ENCODE peak calls at places on chromosomes 4 and X, in nine cellular contexts. One of them, this sample, is unnamed.

GRCh38 chr4:99754756-99755155 is 61.9 kb upstream of the DAPP1 start:
- DNase-seq in body of pancreas: no peak
- DNase-seq in ascending aorta: no peak
- DNase-seq in epithelial cell of esophagus: peak
- DNase-seq in fibroblast of the aortic adventitia: no peak
- DNase-seq in bronchial epithelial cell: peak
- DNase-seq in cardiac fibroblast: peak
- DNase-seq in WERI-Rb-1: no peak
- DNase-seq in fibroblast of lung: peak
- DNase-seq in this sample: peak

GRCh38 chr4:44760142-44760898 is 34.0 kb upstream of the GNPDA2 start:
- DNase-seq in body of pancreas: no peak
- DNase-seq in ascending aorta: no peak
- DNase-seq in epithelial cell of esophagus: peak
- DNase-seq in fibroblast of the aortic adventitia: peak
- DNase-seq in bronchial epithelial cell: peak
- DNase-seq in cardiac fibroblast: peak
- DNase-seq in WERI-Rb-1: peak
- DNase-seq in fibroblast of lung: peak
- DNase-seq in this sample: peak

GRCh38 chr4:187209921-187210613 is 486.4 kb upstream of the FAT1 start:
- DNase-seq in body of pancreas: no peak
- DNase-seq in ascending aorta: no peak
- DNase-seq in epithelial cell of esophagus: no peak
- DNase-seq in fibroblast of the aortic adventitia: no peak
- DNase-seq in bronchial epithelial cell: peak
- DNase-seq in cardiac fibroblast: peak
- DNase-seq in WERI-Rb-1: no peak
- DNase-seq in fibroblast of lung: peak
- DNase-seq in this sample: peak

GRCh38 chrX:17634542-17635207 is 102.6 kb upstream of the SCML1 start:
- DNase-seq in body of pancreas: peak
- DNase-seq in ascending aorta: no peak
- DNase-seq in epithelial cell of esophagus: no peak
- DNase-seq in fibroblast of the aortic adventitia: no peak
- DNase-seq in bronchial epithelial cell: no peak
- DNase-seq in cardiac fibroblast: no peak
- DNase-seq in WERI-Rb-1: no peak
- DNase-seq in fibroblast of lung: no peak
- DNase-seq in this sample: no peak

GRCh38 chrX:115989686-115990085 is 180.9 kb upstream of the AGTR2 start:
- DNase-seq in body of pancreas: no peak
- DNase-seq in ascending aorta: no peak
- DNase-seq in epithelial cell of esophagus: no peak
- DNase-seq in fibroblast of the aortic adventitia: no peak
- DNase-seq in bronchial epithelial cell: no peak
- DNase-seq in cardiac fibroblast: no peak
- DNase-seq in WERI-Rb-1: no peak
- DNase-seq in fibroblast of lung: no peak
- DNase-seq in this sample: no peak

GRCh38 chrX:47540754-47541538 is 20.1 kb upstream of the ARAF start:
- DNase-seq in body of pancreas: peak
- DNase-seq in ascending aorta: peak
- DNase-seq in epithelial cell of esophagus: peak
- DNase-seq in fibroblast of the aortic adventitia: peak
- DNase-seq in bronchial epithelial cell: peak
- DNase-seq in cardiac fibroblast: peak
- DNase-seq in WERI-Rb-1: peak
- DNase-seq in fibroblast of lung: peak
- DNase-seq in this sample: peak

GRCh38 chr4:90715242-90715641 is 588.0 kb downstream of the CCSER1 start:
- DNase-seq in body of pancreas: no peak
- DNase-seq in ascending aorta: no peak
- DNase-seq in epithelial cell of esophagus: no peak
- DNase-seq in fibroblast of the aortic adventitia: no peak
- DNase-seq in bronchial epithelial cell: no peak
- DNase-seq in cardiac fibroblast: no peak
- DNase-seq in WERI-Rb-1: no peak
- DNase-seq in fibroblast of lung: no peak
- DNase-seq in this sample: no peak

GRCh38 chr4:151099976-151100417 is 569 bp downstream of the RPS3A start:
- DNase-seq in body of pancreas: no peak
- DNase-seq in ascending aorta: no peak
- DNase-seq in epithelial cell of esophagus: no peak
- DNase-seq in fibroblast of the aortic adventitia: peak
- DNase-seq in bronchial epithelial cell: peak
- DNase-seq in cardiac fibroblast: peak
- DNase-seq in WERI-Rb-1: no peak
- DNase-seq in fibroblast of lung: peak
- DNase-seq in this sample: peak

GRCh38 chr4:139301821-139302611 is at the start of gene NDUFC1:
- DNase-seq in body of pancreas: peak
- DNase-seq in ascending aorta: no peak
- DNase-seq in epithelial cell of esophagus: peak
- DNase-seq in fibroblast of the aortic adventitia: peak
- DNase-seq in bronchial epithelial cell: peak
- DNase-seq in cardiac fibroblast: peak
- DNase-seq in WERI-Rb-1: peak
- DNase-seq in fibroblast of lung: peak
- DNase-seq in this sample: peak

GRCh38 chr4:106194801-106195200 is 121.2 kb downstream of the TBCK start:
- DNase-seq in body of pancreas: no peak
- DNase-seq in ascending aorta: no peak
- DNase-seq in epithelial cell of esophagus: peak
- DNase-seq in fibroblast of the aortic adventitia: no peak
- DNase-seq in bronchial epithelial cell: peak
- DNase-seq in cardiac fibroblast: no peak
- DNase-seq in WERI-Rb-1: no peak
- DNase-seq in fibroblast of lung: no peak
- DNase-seq in this sample: no peak

GRCh38 chr4:51884606-51885005 is 41.7 kb downstream of the DCUN1D4 start:
- DNase-seq in body of pancreas: no peak
- DNase-seq in ascending aorta: no peak
- DNase-seq in epithelial cell of esophagus: no peak
- DNase-seq in fibroblast of the aortic adventitia: no peak
- DNase-seq in bronchial epithelial cell: no peak
- DNase-seq in cardiac fibroblast: no peak
- DNase-seq in WERI-Rb-1: no peak
- DNase-seq in fibroblast of lung: no peak
- DNase-seq in this sample: no peak

GRCh38 chr4:51890760-51891159 is 47.8 kb downstream of the DCUN1D4 start:
- DNase-seq in body of pancreas: no peak
- DNase-seq in ascending aorta: no peak
- DNase-seq in epithelial cell of esophagus: no peak
- DNase-seq in fibroblast of the aortic adventitia: no peak
- DNase-seq in bronchial epithelial cell: no peak
- DNase-seq in cardiac fibroblast: no peak
- DNase-seq in WERI-Rb-1: no peak
- DNase-seq in fibroblast of lung: no peak
- DNase-seq in this sample: no peak

GRCh38 chr4:51884055-51884454 is 41.1 kb downstream of the DCUN1D4 start:
- DNase-seq in body of pancreas: no peak
- DNase-seq in ascending aorta: no peak
- DNase-seq in epithelial cell of esophagus: no peak
- DNase-seq in fibroblast of the aortic adventitia: no peak
- DNase-seq in bronchial epithelial cell: no peak
- DNase-seq in cardiac fibroblast: no peak
- DNase-seq in WERI-Rb-1: no peak
- DNase-seq in fibroblast of lung: no peak
- DNase-seq in this sample: no peak

GRCh38 chr4:51880016-51880915 is 37.3 kb downstream of the DCUN1D4 start:
- DNase-seq in body of pancreas: no peak
- DNase-seq in ascending aorta: no peak
- DNase-seq in epithelial cell of esophagus: no peak
- DNase-seq in fibroblast of the aortic adventitia: no peak
- DNase-seq in bronchial epithelial cell: no peak
- DNase-seq in cardiac fibroblast: no peak
- DNase-seq in WERI-Rb-1: no peak
- DNase-seq in fibroblast of lung: no peak
- DNase-seq in this sample: no peak

GRCh38 chr4:51885371-51885770 is 42.4 kb downstream of the DCUN1D4 start:
- DNase-seq in body of pancreas: no peak
- DNase-seq in ascending aorta: no peak
- DNase-seq in epithelial cell of esophagus: peak
- DNase-seq in fibroblast of the aortic adventitia: peak
- DNase-seq in bronchial epithelial cell: peak
- DNase-seq in cardiac fibroblast: peak
- DNase-seq in WERI-Rb-1: no peak
- DNase-seq in fibroblast of lung: peak
- DNase-seq in this sample: peak
- TF ChIP-seq CTCF in body of pancreas: no peak
- TF ChIP-seq CTCF in ascending aorta: peak
- TF ChIP-seq CTCF in epithelial cell of esophagus: peak
- TF ChIP-seq CTCF in fibroblast of the aortic adventitia: peak
- TF ChIP-seq CTCF in bronchial epithelial cell: peak
- TF ChIP-seq CTCF in cardiac fibroblast: peak
- TF ChIP-seq CTCF in WERI-Rb-1: peak
- TF ChIP-seq CTCF in fibroblast of lung: peak
- TF ChIP-seq CTCF in this sample: peak

DNA sequence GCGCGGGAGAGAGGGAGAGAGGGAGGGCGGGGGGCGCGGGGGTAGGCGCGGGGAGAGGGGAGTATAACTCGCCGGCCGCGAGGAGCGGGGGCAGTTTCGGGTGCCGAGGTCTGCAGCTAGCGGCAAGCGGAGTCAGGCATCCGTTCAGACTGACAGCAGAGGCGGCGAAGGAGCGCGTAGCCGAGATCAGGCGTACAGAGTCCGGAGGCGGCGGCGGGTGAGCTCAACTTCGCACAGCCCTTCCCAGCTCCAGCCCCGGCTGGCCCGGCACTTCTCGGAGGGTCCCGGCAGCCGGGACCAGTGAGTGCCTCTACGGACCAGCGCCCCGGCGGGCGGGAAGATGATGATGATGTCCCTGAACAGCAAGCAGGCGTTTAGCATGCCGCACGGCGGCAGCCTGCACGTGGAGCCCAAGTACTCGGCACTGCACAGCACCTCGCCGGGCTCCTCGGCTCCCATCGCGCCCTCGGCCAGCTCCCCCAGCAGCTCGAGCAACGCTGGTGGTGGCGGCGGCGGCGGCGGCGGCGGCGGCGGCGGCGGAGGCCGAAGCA is at the start of gene POU4F2:
- DNase-seq in body of pancreas: no peak
- DNase-seq in ascending aorta: no peak
- DNase-seq in epithelial cell of esophagus: peak
- DNase-seq in fibroblast of the aortic adventitia: no peak
- DNase-seq in bronchial epithelial cell: no peak
- DNase-seq in cardiac fibroblast: peak
- DNase-seq in WERI-Rb-1: peak
- DNase-seq in fibroblast of lung: peak
- DNase-seq in this sample: peak
- H3K4me3 ChIP-seq in body of pancreas: no peak
- H3K4me3 ChIP-seq in ascending aorta: peak
- H3K4me3 ChIP-seq in epithelial cell of esophagus: no peak
- H3K4me3 ChIP-seq in fibroblast of the aortic adventitia: peak
- H3K4me3 ChIP-seq in bronchial epithelial cell: no peak
- H3K4me3 ChIP-seq in cardiac fibroblast: no peak
- H3K4me3 ChIP-seq in WERI-Rb-1: peak
- H3K4me3 ChIP-seq in fibroblast of lung: no peak
- H3K4me3 ChIP-seq in this sample: no peak

GRCh38 chrX:134375691-134376090 is 84.3 kb upstream of the HPRT1 start:
- DNase-seq in body of pancreas: no peak
- DNase-seq in ascending aorta: no peak
- DNase-seq in epithelial cell of esophagus: no peak
- DNase-seq in fibroblast of the aortic adventitia: no peak
- DNase-seq in bronchial epithelial cell: no peak
- DNase-seq in cardiac fibroblast: no peak
- DNase-seq in WERI-Rb-1: no peak
- DNase-seq in fibroblast of lung: no peak
- DNase-seq in this sample: no peak

GRCh38 chrX:134374910-134375309 is 85.1 kb upstream of the HPRT1 start:
- DNase-seq in body of pancreas: no peak
- DNase-seq in ascending aorta: no peak
- DNase-seq in epithelial cell of esophagus: no peak
- DNase-seq in fibroblast of the aortic adventitia: peak
- DNase-seq in bronchial epithelial cell: no peak
- DNase-seq in cardiac fibroblast: no peak
- DNase-seq in WERI-Rb-1: no peak
- DNase-seq in fibroblast of lung: peak
- DNase-seq in this sample: no peak

GRCh38 chrX:134373736-134374135 is 86.2 kb upstream of the HPRT1 start:
- DNase-seq in body of pancreas: no peak
- DNase-seq in ascending aorta: no peak
- DNase-seq in epithelial cell of esophagus: no peak
- DNase-seq in fibroblast of the aortic adventitia: no peak
- DNase-seq in bronchial epithelial cell: no peak
- DNase-seq in cardiac fibroblast: no peak
- DNase-seq in WERI-Rb-1: no peak
- DNase-seq in fibroblast of lung: no peak
- DNase-seq in this sample: no peak

GRCh38 chrX:134374294-134374693 is 85.7 kb upstream of the HPRT1 start:
- DNase-seq in body of pancreas: no peak
- DNase-seq in ascending aorta: no peak
- DNase-seq in epithelial cell of esophagus: no peak
- DNase-seq in fibroblast of the aortic adventitia: peak
- DNase-seq in bronchial epithelial cell: peak
- DNase-seq in cardiac fibroblast: no peak
- DNase-seq in WERI-Rb-1: no peak
- DNase-seq in fibroblast of lung: peak
- DNase-seq in this sample: no peak

DNA sequence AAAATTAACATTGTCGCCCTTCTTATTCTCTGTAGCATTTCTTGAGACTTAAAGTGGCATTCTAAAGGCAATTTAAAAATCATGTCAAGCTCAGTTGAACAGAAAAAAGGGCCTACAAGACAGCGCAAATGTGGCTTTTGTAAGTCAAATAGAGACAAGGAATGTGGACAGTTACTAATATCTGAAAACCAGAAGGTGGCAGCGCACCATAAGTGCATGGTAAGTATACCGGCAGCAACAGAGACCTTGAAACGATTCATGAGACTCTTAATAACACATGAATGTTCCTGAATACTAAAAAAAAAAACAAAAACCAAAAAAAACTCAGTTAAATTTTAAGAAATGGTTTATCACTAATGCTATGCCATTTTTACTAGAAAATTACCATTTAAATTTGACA is 82.4 kb upstream of the HPRT1 start:
- DNase-seq in body of pancreas: peak
- DNase-seq in ascending aorta: no peak
- DNase-seq in epithelial cell of esophagus: peak
- DNase-seq in fibroblast of the aortic adventitia: peak
- DNase-seq in bronchial epithelial cell: peak
- DNase-seq in cardiac fibroblast: peak
- DNase-seq in WERI-Rb-1: peak
- DNase-seq in fibroblast of lung: peak
- DNase-seq in this sample: peak
- TF ChIP-seq CTCF in body of pancreas: no peak
- TF ChIP-seq CTCF in ascending aorta: no peak
- TF ChIP-seq CTCF in epithelial cell of esophagus: peak
- TF ChIP-seq CTCF in fibroblast of the aortic adventitia: peak
- TF ChIP-seq CTCF in bronchial epithelial cell: peak
- TF ChIP-seq CTCF in cardiac fibroblast: peak
- TF ChIP-seq CTCF in WERI-Rb-1: peak
- TF ChIP-seq CTCF in fibroblast of lung: peak
- TF ChIP-seq CTCF in this sample: peak

DNA sequence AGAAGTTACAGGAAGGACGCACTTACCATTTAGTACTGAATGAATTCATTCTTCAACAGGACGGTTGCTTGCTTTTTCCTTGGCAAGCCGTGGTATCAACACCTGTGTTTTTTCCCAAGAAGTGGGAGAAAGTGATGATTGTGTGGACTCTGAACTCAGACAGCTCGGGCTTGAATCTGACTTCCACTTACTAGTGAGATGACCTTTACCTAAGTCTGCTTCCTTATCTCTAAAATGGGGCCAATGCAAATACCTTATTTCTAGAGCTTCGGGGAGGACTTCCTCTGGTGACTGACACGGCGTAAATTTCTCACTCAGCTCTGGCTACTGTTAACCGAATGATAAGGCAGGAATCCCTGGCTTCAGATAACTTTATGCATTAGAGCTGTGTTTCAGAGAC is 146.8 kb upstream of the RBPJ start:
- DNase-seq in body of pancreas: peak
- DNase-seq in ascending aorta: no peak
- DNase-seq in epithelial cell of esophagus: no peak
- DNase-seq in fibroblast of the aortic adventitia: no peak
- DNase-seq in bronchial epithelial cell: no peak
- DNase-seq in cardiac fibroblast: peak
- DNase-seq in WERI-Rb-1: no peak
- DNase-seq in fibroblast of lung: no peak
- DNase-seq in this sample: peak
- H3K4me3 ChIP-seq in body of pancreas: no peak
- H3K4me3 ChIP-seq in ascending aorta: no peak
- H3K4me3 ChIP-seq in epithelial cell of esophagus: no peak
- H3K4me3 ChIP-seq in fibroblast of the aortic adventitia: no peak
- H3K4me3 ChIP-seq in bronchial epithelial cell: no peak
- H3K4me3 ChIP-seq in cardiac fibroblast: no peak
- H3K4me3 ChIP-seq in WERI-Rb-1: no peak
- H3K4me3 ChIP-seq in fibroblast of lung: no peak
- H3K4me3 ChIP-seq in this sample: no peak